ENCODE peak calls at places on chromosomes 12 and 14, in four cellular contexts. C, Y, S and I are unnamed samples.

GRCh38 chr12:69056743-69057515 is 124.0 kb upstream of the CPM start:
- DNase-seq in Y (no peak), S (no peak), C (no peak), I (no peak)

GRCh38 chr14:22008098-22008412 is 334.4 kb upstream of the OR4E1 start:
- DNase-seq in S (no peak), Y (no peak), C (no peak), I (no peak)

GRCh38 chr14:61388976-61389576 is 67.7 kb downstream of the PRKCH start:
- DNase-seq in S (no peak), Y (no peak), C (no peak), I (no peak)

GRCh38 chr12:95179011-95179410 is 38.3 kb downstream of the FGD6 start:
- DNase-seq in C (no peak), Y (no peak), S (no peak), I (no peak)

GRCh38 chr12:4540170-4540569 is 1.5 kb downstream of the RAD51AP1 start:
- DNase-seq in Y (no peak), C (no peak), S (no peak), I (no peak)

GRCh38 chr14:93023039-93023438 is 92.7 kb downstream of the ITPK1 start:
- DNase-seq in S (no peak), C (no peak), Y (no peak), I (no peak)

GRCh38 chr12:123054371-123054770 is 73.9 kb downstream of the ARL6IP4 start:
- DNase-seq in C (no peak), Y (no peak), S (no peak), I (no peak)

GRCh38 chr12:50595667-50596066 is 90.9 kb downstream of the DIP2B start:
- DNase-seq in Y (no peak), C (no peak), S (no peak), I (no peak)

GRCh38 chr12:125890366-125890905 is 825.2 kb downstream of the AACS start:
- DNase-seq in Y (no peak), S (no peak), C (no peak), I (no peak)

GRCh38 chr14:77286554-77286953 is 15.5 kb upstream of the NGB start:
- DNase-seq in S (no peak), C (no peak), Y (no peak), I (no peak)

GRCh38 chr12:56104815-56105476 is 587 bp downstream of the PA2G4 start:
- DNase-seq in Y (no peak), C (no peak), S (no peak), I (peak)

GRCh38 chr12:130775953-130776856 is 60.1 kb upstream of the RIMBP2 start:
- DNase-seq in S (peak), Y (peak), C (peak), I (no peak)

GRCh38 chr14:33679461-33680225 is 271.2 kb downstream of the EGLN3 start:
- DNase-seq in Y (no peak), S (no peak), C (no peak), I (no peak)

GRCh38 chr14:33646692-33647260 is 304.1 kb downstream of the EGLN3 start:
- DNase-seq in C (no peak), S (no peak), Y (no peak), I (no peak)

GRCh38 chr12:2974560-2974971 is 15.4 kb downstream of the TEAD4 start:
- DNase-seq in Y (no peak), S (peak), C (no peak), I (no peak)

GRCh38 chr12:47601071-47601470 is 104.8 kb downstream of the RPAP3 start:
- DNase-seq in S (no peak), C (no peak), Y (no peak), I (no peak)

GRCh38 chr12:71441350-71441748 is 1.8 kb downstream of the LGR5 start:
- DNase-seq in C (no peak), S (no peak), Y (no peak), I (no peak)

GRCh38 chr12:129830796-129831195 is 73.0 kb downstream of the TMEM132D start:
- DNase-seq in C (no peak), S (no peak), Y (no peak), I (no peak)

GRCh38 chr12:23631991-23632390 is 317.5 kb downstream of the SOX5 start:
- DNase-seq in Y (no peak), C (no peak), S (no peak), I (no peak)

GRCh38 chr14:92610849-92611271 is 97.3 kb downstream of the RIN3 start:
- DNase-seq in S (no peak), Y (no peak), C (peak), I (no peak)

GRCh38 chr12:113359133-113359938 is 949 bp downstream of the PLBD2 start:
- DNase-seq in Y (peak), S (no peak), C (peak), I (no peak)

GRCh38 chr12:122867701-122868461 is 28.0 kb downstream of the VPS37B start:
- DNase-seq in C (peak), S (peak), Y (peak), I (peak)

GRCh38 chr12:32826807-32827412 is 69.7 kb downstream of the PKP2 start:
- DNase-seq in C (no peak), S (no peak), Y (no peak), I (no peak)

GRCh38 chr14:89249296-89249565 is 167.8 kb downstream of the FOXN3 start:
- DNase-seq in S (no peak), Y (no peak), C (no peak), I (no peak)

GRCh38 chr14:83433618-83434017 is 1900.0 kb upstream of the SEL1L start:
- DNase-seq in C (no peak), Y (no peak), S (no peak), I (no peak)

GRCh38 chr14:81143793-81144192 is 77.0 kb downstream of the GTF2A1 start:
- DNase-seq in C (no peak), Y (no peak), S (no peak), I (no peak)

GRCh38 chr14:69038449-69039286 is 59.6 kb upstream of the ACTN1 start:
- DNase-seq in S (no peak), C (no peak), Y (no peak), I (no peak)
- TF ChIP-seq EP300 in S (no peak), C (no peak), Y (no peak), I (no peak)

GRCh38 chr12:67414011-67414715 is 145.0 kb downstream of the CAND1 start:
- DNase-seq in Y (no peak), C (no peak), S (no peak), I (no peak)
- TF ChIP-seq EP300 in Y (no peak), C (no peak), S (no peak), I (no peak)

DNA sequence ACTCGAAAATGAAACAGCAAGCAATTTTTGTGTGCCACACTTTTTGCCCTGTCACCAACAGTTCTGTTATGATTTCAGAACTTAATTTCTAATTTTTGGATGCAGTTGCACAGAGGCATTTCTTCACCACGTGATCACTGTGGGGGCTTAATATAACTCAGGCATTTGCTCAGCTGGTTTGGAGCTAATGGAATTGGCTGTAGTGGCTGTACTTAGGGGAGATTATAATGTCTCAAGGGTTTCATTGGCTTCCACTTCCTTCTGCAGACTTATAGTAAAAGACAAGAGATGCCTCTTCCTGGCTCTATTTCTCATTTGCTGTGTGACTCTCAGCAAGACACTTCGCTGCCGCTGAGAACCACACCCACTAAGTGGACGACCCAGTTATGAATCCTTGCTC is 452.4 kb downstream of the RAD51B start:
- DNase-seq in Y (no peak), S (no peak), C (no peak), I (no peak)
- TF ChIP-seq EP300 in Y (no peak), S (no peak), C (no peak), I (no peak)

GRCh38 chr12:26691234-26691970 is 141.6 kb downstream of the ITPR2 start:
- DNase-seq in C (no peak), S (no peak), Y (peak), I (no peak)
- TF ChIP-seq EP300 in C (no peak), S (no peak), Y (no peak), I (no peak)

DNA sequence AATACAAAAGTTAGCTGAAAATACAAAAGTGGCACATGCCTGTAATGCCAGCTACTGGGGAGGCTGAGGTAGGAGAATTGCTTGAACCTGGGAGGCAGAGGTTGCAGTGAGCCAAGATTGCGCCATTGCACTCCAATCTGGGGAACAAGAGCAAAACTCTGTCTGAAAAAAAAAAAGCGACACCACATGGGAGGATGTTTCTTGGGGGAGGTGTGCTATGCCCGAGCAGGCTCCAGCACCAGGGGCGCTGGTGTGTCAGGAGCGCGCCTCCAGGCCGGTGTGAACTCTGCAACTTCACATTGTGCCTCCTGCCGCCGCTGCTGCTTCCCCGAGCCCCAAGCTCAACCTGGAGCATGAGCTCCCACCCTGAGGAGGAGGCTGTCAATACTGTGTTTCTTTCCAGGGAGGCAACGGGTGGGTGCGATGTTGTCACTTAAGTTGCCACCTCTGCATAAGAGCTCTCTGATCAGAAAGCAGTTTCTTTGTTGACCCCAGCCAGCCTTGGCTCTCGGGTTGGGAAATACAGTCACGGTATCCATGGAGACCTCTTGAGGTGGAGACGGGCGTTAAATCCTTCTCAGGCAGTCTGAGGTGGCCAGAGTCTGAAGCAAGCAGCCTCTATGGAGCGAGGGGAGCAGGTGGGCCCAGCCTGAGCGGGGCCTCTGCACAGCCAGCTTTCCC is 18.9 kb downstream of the DEGS2 start:
- DNase-seq in Y (no peak), C (no peak), S (peak), I (peak)
- TF ChIP-seq EP300 in Y (no peak), C (no peak), S (no peak), I (no peak)

GRCh38 chr12:43352001-43352400 is 200.0 kb downstream of the ADAMTS20 start:
- DNase-seq in C (no peak), S (no peak), Y (no peak), I (no peak)

GRCh38 chr12:43362910-43363694 is 188.9 kb downstream of the ADAMTS20 start:
- DNase-seq in Y (no peak), C (no peak), S (no peak), I (no peak)

DNA sequence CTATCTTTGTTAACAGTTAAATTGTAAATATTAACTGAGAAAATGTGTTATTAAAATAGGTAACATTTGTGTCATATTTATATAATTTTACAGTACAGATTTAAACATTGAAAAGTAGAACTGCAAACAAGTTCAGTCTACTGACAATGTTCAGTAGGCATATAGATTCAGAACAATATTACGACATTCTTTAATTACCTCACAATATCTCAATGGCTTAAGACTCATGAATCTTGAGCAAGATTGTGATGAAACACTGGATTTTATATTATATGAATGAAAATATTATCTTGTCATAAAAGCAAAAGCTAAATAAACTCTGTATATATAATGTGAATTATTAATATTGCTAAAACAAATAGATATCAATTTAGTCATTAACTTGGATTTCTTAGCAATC is 194.9 kb downstream of the ADAMTS20 start:
- DNase-seq in S (no peak), Y (no peak), C (no peak), I (no peak)
- TF ChIP-seq EP300 in S (no peak), Y (no peak), C (no peak), I (no peak)

DNA sequence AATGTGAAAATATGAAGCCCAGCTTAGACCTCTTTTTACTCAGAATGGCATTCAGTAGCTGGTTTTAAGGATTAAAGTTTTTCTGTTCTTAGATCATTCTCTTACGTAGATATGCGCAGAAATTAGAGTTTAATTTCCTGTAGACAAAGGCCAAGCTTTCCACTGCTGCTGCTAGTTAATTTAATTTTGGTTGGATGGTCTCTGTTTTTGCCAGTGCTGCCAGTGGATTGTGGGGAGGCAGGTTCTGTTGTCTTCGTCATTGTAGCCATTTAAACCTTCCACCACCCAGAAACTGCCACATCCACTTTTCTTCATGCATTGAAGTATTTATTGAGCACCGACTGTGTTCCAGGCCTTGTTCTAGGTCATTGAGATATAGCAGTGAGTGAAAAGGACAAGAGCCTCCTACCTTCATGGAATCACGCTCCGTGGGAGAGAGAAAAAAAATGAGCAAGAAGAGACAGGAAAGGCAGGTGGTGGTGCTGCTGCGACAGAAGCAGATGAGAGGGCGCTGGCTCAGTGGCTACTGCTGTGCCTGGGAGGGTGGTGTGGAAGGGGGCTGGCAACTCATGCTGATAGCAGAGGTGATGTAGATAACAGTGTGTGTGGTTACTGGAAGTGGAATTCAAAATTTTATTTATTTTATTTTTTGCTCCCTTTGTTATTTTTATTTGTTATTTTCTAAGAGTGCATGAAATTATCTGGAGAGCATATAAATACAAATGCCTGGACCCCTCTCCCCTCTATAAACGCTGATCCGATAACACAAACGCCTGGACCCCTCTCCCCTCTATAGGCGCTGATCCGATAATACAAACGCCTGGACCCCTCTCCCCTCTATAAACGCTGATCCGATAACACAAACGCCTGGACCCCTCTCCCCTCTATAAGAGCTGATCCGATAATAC is 33.3 kb downstream of the DYNC1H1 start:
- DNase-seq in S (no peak), Y (no peak), C (no peak), I (no peak)
- TF ChIP-seq EP300 in S (no peak), Y (no peak), C (no peak), I (no peak)

GRCh38 chr12:27192118-27192802 is 51.8 kb upstream of the STK38L start:
- DNase-seq in S (no peak), C (no peak), Y (no peak), I (no peak)

GRCh38 chr12:27193106-27193505 is 51.0 kb upstream of the STK38L start:
- DNase-seq in Y (no peak), S (no peak), C (no peak), I (no peak)

GRCh38 chr12:27191531-27191930 is 52.6 kb upstream of the STK38L start:
- DNase-seq in S (no peak), C (no peak), Y (no peak), I (no peak)

GRCh38 chr12:27194644-27195043 is 49.4 kb upstream of the STK38L start:
- DNase-seq in Y (no peak), S (no peak), C (no peak), I (no peak)

DNA sequence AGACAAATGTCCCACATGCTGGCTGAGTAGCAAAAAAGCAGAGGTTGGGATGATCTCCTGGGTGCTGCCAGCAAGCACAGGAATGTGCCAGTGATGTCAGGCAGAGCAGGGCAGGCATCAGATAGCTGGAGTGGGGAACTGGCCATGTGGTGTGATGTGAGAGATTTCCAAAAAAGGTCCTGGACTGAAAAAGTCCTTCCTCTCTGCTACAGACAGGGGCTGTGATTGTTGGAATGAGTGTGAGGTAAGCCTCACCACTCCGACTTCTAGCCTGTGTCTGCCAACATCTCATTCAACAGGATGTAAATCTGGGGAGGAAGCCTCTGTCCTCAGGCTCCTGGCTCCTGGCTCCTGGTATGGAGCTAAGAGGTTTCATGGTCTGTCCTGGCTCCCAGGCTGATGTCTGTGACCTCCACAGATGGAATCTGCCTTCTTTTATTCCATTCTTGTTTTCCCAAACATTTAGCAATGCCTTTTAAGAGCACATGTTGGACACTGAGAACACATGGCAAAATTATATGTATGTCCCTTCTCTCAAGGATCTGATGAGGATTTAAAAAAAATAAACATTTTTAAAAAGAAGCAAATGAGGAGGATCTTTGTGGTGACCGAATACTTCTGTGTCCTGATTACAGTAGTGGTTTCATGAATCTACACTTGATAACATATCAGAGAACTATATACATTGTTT is 50.1 kb upstream of the STK38L start:
- DNase-seq in S (no peak), C (peak), Y (no peak), I (no peak)
- TF ChIP-seq EP300 in S (no peak), C (peak), Y (no peak), I (no peak)